ENCODE peak calls at places on chromosome 7, in six cellular contexts. U is dorsolateral prefrontal cortex, P is fibroblast of mammary gland, L is fibroblast of villous mesenchyme, S is fibroblast of pulmonary artery, J is lower lobe of right lung. X is an unnamed sample.

GRCh38 chr7:38398725-38399321 is 125.4 kb upstream of the TARP start:
- DNase-seq in U (peak), P (peak), L (peak), S (peak), J (peak), X (peak)

GRCh38 chr7:56026538-56026937 is 24.7 kb downstream of the PSPH start:
- DNase-seq in U (no peak), P (no peak), L (no peak), S (no peak), J (no peak), X (no peak)

GRCh38 chr7:128874140-128875031 is 11.7 kb downstream of the ATP6V1F start:
- DNase-seq in U (no peak), P (no peak), L (no peak), S (no peak), J (peak), X (no peak)

GRCh38 chr7:149175150-149175549 is 20.2 kb upstream of the ZNF282 start:
- DNase-seq in U (no peak), P (no peak), L (no peak), S (no peak), J (no peak), X (no peak)

GRCh38 chr7:100888988-100889760 is at the start of gene UFSP1:
- DNase-seq in U (no peak), P (no peak), L (no peak), S (no peak), J (no peak), X (no peak)

GRCh38 chr7:148693651-148694050 is 5.1 kb upstream of the CUL1 start:
- DNase-seq in U (no peak), P (no peak), L (no peak), S (no peak), J (no peak), X (no peak)

GRCh38 chr7:128909605-128910568 is 622 bp downstream of the KCP start:
- DNase-seq in U (no peak), P (peak), L (peak), S (peak), J (no peak), X (peak)

GRCh38 chr7:40499718-40500117 is 364.9 kb downstream of the SUGCT start:
- DNase-seq in U (no peak), P (peak), L (no peak), S (no peak), J (no peak), X (no peak)

GRCh38 chr7:5036446-5036845 is 9.2 kb upstream of the RBAK start:
- DNase-seq in U (no peak), P (no peak), L (no peak), S (no peak), J (no peak), X (no peak)

GRCh38 chr7:108407674-108408073 is 48.6 kb downstream of the NRCAM start:
- DNase-seq in U (no peak), P (no peak), L (no peak), S (no peak), J (no peak), X (no peak)

GRCh38 chr7:74483402-74484336 is 30.0 kb downstream of the GTF2IRD1 start:
- DNase-seq in U (peak), P (peak), L (peak), S (no peak), J (no peak), X (peak)

GRCh38 chr7:105877736-105878135 is 1.3 kb upstream of the ATXN7L1 start:
- DNase-seq in U (no peak), P (peak), L (peak), S (peak), J (no peak), X (no peak)

GRCh38 chr7:35799846-35800717 is 775 bp upstream of the SEPTIN7 start:
- DNase-seq in U (peak), P (peak), L (peak), S (peak), J (peak), X (peak)

GRCh38 chr7:138359891-138360582 is 100.0 kb upstream of the TRIM24 start:
- DNase-seq in U (no peak), P (no peak), L (peak), S (no peak), J (no peak), X (no peak)

GRCh38 chr7:18607025-18607424 is 111.5 kb downstream of the HDAC9 start:
- DNase-seq in U (no peak), P (peak), L (peak), S (peak), J (no peak), X (peak)

GRCh38 chr7:45659496-45660139 is 85.5 kb downstream of the ADCY1 start:
- DNase-seq in U (no peak), P (no peak), L (no peak), S (no peak), J (no peak), X (no peak)

GRCh38 chr7:17907014-17907413 is 33.3 kb downstream of the SNX13 start:
- DNase-seq in U (no peak), P (peak), L (no peak), S (no peak), J (no peak), X (no peak)

GRCh38 chr7:17057143-17057509 is 175.3 kb upstream of the AGR3 start:
- DNase-seq in U (no peak), P (no peak), L (no peak), S (no peak), J (no peak), X (no peak)

DNA sequence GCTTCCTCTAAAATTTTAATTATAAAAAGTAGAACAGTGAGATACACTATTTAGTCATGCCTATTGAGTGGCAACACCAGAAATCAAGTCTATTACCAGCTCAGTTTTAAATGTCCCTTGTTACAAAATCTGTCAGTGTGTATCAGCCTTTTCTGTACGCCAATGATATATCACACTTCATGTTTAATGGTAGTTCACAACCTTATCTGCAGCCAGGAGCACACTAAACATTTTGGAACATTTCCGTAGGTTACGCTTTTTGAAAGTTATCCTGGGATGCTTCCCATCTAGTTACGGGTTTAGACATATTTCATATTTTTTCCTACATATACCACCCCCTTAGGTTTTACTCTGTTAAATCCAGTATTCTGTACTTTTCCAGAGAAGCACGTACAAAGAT is 5.4 kb downstream of the HNRNPA2B1 start:
- DNase-seq in U (no peak), P (no peak), L (no peak), S (no peak), J (no peak), X (no peak)
- H3K4me3 ChIP-seq in U (no peak), P (no peak), L (no peak), S (no peak), J (no peak), X (no peak)

DNA sequence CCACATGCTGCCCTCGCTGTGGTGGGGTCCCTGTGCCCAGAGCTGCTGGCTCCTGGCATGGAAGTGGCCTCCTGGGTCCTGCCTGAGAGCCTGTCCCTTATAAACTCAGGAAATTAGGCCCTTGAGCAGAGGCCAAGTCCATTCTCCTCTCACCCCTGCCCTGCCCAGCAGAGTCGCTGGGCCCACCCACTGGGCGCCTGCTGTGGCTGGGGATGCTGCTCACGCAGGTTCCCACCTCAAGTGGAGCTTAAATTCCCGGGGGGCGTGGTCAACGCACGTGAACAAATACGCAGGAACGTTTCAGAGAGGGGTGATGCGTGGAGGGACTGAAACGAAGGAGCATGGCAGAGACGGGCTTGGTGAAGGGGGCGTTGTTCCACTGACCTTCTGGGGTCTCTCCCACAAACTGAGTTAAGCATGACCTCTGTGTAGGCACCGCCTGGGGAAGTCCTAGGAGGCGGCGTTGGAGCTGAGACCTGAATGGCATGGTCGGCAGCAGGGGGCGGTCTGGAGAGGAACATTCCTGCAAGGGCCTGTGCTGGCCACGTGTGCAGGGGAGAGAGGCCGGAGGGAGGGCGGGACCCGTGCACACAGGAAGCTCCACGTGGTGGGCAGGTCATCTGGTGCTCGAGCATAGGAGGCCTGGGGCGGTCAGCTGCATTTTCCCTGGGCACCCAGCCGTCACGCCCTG is 27.9 kb downstream of the FAM20C start:
- DNase-seq in U (no peak), P (peak), L (peak), S (no peak), J (no peak), X (no peak)
- TF ChIP-seq CTCF in U (no peak), P (no peak), L (peak), S (no peak), J (no peak), X (no peak)

GRCh38 chr7:150800576-150801241 is at the start of gene TMEM176A:
- DNase-seq in U (no peak), P (no peak), L (no peak), S (no peak), J (no peak), X (no peak)
- H3K4me3 ChIP-seq in U (peak), P (peak), L (no peak), S (no peak), J (peak), X (no peak)

DNA sequence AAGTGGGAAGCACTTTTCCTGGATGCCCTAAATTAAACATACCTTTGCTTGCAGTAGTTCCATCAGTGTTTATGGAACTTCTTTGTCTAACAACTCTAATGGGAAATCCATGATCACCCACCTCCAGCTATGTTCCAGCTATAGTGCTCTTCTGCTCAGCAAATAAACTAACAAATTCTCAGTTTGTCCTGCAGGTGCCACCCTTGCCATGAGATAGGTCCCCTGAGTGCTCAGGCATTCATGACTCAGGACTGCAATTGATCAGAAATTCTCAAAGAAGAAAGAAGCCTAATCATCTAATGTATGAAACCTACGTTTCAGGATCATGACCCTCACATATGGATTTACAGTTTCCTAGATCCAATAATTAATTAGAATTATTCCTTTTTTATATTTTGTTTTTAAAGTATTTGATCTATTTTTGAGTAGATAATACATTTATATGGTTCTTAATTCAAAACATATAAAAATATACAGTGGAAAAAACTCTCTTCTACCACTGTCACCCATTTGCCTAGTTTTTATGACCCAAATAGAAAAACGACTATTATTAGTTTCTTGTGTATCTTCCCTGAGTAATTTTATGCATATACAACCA is 48.7 kb upstream of the DYNC1I1 start:
- DNase-seq in U (peak), P (peak), L (peak), S (peak), J (no peak), X (peak)
- TF ChIP-seq CTCF in U (peak), P (peak), L (peak), S (peak), J (peak), X (peak)

GRCh38 chr7:142717453-142717852 is 31.8 kb upstream of the PRSS1 start:
- DNase-seq in U (no peak), P (no peak), L (no peak), S (no peak), J (peak), X (no peak)

GRCh38 chr7:142716596-142716995 is 32.7 kb upstream of the PRSS1 start:
- DNase-seq in U (no peak), P (no peak), L (peak), S (no peak), J (no peak), X (no peak)

GRCh38 chr7:142720140-142720773 is 29.0 kb upstream of the PRSS1 start:
- DNase-seq in U (no peak), P (no peak), L (no peak), S (no peak), J (no peak), X (no peak)

GRCh38 chr7:142720981-142721380 is 28.3 kb upstream of the PRSS1 start:
- DNase-seq in U (no peak), P (no peak), L (no peak), S (no peak), J (no peak), X (no peak)

GRCh38 chr7:142718314-142718713 is 31.0 kb upstream of the PRSS1 start:
- DNase-seq in U (no peak), P (no peak), L (peak), S (no peak), J (no peak), X (no peak)
- H3K4me3 ChIP-seq in U (no peak), P (no peak), L (no peak), S (no peak), J (no peak), X (no peak)

DNA sequence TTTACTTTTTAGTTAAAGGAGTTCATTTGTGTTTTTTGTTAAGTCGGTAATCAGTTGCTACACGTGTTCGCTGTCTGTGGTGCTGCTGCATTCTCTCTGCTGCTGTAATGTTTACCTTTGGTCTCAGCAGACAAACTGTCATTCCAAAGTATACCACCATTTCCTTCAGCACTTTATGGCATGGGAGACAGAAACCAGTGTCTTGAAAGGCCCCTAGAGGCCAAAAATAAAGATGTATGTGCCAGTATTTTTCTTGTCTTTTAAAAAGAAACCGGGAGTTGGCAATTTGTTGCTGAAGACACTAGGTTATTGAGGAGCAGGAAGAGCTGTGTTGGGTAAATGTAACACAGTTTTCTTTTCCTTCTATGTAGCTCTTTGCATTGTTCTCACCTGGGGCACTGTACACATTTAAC is 24.1 kb downstream of the ZNF92 start:
- DNase-seq in U (no peak), P (no peak), L (peak), S (peak), J (no peak), X (peak)
- TF ChIP-seq CTCF in U (no peak), P (no peak), L (no peak), S (no peak), J (no peak), X (no peak)

GRCh38 chr7:81503321-81503720 is 266.5 kb downstream of the HGF start:
- DNase-seq in U (no peak), P (no peak), L (peak), S (no peak), J (no peak), X (no peak)

GRCh38 chr7:81500631-81501030 is 269.2 kb downstream of the HGF start:
- DNase-seq in U (no peak), P (no peak), L (no peak), S (no peak), J (no peak), X (no peak)

GRCh38 chr7:81501220-81501619 is 268.6 kb downstream of the HGF start:
- DNase-seq in U (no peak), P (peak), L (peak), S (peak), J (no peak), X (peak)

GRCh38 chr7:81503771-81504170 is 266.1 kb downstream of the HGF start:
- DNase-seq in U (no peak), P (no peak), L (no peak), S (no peak), J (no peak), X (no peak)

DNA sequence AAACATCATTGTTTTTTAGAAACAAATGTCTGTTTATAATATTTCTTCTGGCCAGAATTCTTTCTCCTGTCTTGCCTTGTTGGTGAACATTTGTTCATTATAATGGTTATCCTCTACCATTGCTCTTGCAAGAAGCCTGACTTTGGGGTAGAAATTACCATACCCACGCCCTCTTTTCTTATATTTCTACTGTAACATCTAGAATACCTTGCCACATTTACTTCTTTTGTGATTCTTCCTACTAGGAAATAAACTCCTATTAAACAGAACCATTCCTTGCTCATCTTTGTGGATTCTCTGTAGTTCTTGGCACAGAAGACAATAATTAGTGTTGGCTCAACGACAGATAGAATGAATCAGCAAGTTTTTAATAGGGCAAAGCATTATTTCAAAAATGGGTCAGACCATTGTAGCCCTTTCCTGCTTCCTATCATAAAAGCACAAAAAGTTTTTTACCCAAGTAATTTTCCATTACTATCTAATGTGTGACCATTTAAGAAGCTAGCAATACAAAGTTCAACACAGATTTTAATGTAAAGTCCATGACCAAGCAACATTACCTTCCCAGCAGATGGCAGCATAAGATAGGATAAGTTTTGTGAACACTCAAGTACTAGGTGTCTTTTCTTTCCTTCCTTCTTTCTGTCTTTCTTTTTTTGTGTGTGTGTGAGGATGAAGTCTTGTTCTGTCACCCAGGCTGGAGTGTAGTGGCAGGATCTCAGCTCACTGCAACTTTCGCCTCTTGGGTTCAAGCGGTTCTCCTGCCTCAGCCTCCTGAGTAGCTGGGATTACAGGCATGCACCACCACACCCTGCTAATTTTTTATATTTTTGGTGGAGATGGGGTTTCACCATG is 270.4 kb downstream of the HGF start:
- DNase-seq in U (no peak), P (peak), L (peak), S (peak), J (no peak), X (peak)
- H3K4me3 ChIP-seq in U (no peak), P (no peak), L (no peak), S (no peak), J (no peak), X (no peak)

DNA sequence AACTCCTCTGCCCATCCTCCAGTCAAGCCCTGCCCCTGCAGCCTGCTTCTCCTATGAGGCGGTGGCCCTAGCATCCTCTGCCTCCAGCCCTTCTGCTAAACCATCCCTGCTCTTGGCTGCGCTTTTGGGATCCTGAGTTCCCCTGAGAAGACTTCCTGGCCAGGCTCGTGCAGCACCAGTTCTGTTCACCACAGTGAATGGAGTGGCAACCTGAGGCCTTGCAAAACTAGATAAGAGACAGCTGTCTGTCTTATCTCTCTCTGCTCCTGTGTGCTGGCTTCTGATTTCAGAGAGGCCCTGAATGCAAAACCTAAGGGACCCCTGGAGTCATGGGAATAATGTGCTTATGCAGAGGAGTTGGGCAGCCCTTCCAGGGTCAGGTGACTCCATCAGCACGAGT is 119.2 kb downstream of the TMEM178B start:
- DNase-seq in U (no peak), P (no peak), L (no peak), S (no peak), J (no peak), X (no peak)
- TF ChIP-seq CTCF in U (no peak), P (no peak), L (no peak), S (no peak), J (no peak), X (no peak)

X was measured in cardiac fibroblast.